ENCODE peak calls at places on chromosome 9, in four cellular contexts. E, P, T and N are unnamed samples.

GRCh38 chr9:13485068-13485596 is 205.6 kb upstream of the MPDZ start:
- DNase-seq in E (no peak), P (no peak), T (no peak), N (no peak)

GRCh38 chr9:76603448-76603895 is 144.5 kb downstream of the GCNT1 start:
- DNase-seq in E (no peak), P (no peak), T (no peak), N (no peak)

GRCh38 chr9:38374847-38375571 is 17.5 kb upstream of the ALDH1B1 start:
- DNase-seq in E (peak), P (no peak), T (no peak), N (no peak)

GRCh38 chr9:128552744-128553221 is 396 bp downstream of the SPTAN1 start:
- DNase-seq in E (no peak), P (no peak), T (peak), N (no peak)

GRCh38 chr9:28234899-28235277 is 661.6 kb upstream of the C9orf72 start:
- DNase-seq in E (no peak), P (peak), T (no peak), N (no peak)

GRCh38 chr9:88808019-88808656 is 183.1 kb upstream of the S1PR3 start:
- DNase-seq in E (no peak), P (no peak), T (no peak), N (no peak)

GRCh38 chr9:78866228-78867132 is 569.6 kb downstream of the PSAT1 start:
- DNase-seq in E (peak), P (no peak), T (no peak), N (peak)

GRCh38 chr9:89778100-89779085 is 173.6 kb downstream of the GADD45G start:
- DNase-seq in E (peak), P (no peak), T (no peak), N (no peak)

GRCh38 chr9:14347408-14348224 is 33.7 kb upstream of the NFIB start:
- DNase-seq in E (no peak), P (no peak), T (no peak), N (peak)

GRCh38 chr9:17611921-17612320 is 33.1 kb downstream of the SH3GL2 start:
- DNase-seq in E (no peak), P (no peak), T (no peak), N (no peak)

GRCh38 chr9:137694962-137695875 is 76.4 kb downstream of the EHMT1 start:
- DNase-seq in E (peak), P (peak), T (peak), N (peak)
- TF ChIP-seq KDM1A in E (no peak), P (no peak), T (no peak), N (no peak)

GRCh38 chr9:35104586-35104985 is 1.7 kb upstream of the STOML2 start:
- DNase-seq in E (no peak), P (no peak), T (no peak), N (no peak)
- TF ChIP-seq KDM1A in E (no peak), P (no peak), T (no peak), N (no peak)

DNA sequence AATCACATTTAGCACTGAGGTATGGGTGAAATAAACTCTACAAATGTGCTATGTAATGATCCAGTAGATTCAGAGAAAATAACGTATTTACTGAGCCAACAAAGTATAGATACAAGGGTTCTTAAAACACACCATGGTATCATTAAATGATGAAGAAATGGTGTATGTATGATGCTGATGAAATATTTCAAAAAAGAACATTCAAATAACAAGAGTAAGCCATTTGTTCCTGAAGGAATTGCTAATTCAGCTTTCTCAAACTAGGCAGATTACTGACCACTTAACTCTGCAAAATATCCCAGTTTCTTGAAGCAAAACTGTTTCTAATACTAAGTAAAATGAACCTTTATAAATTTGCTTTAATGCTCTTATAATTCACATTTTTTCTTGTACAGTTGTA is 97.6 kb upstream of the IFNE start:
- DNase-seq in E (no peak), P (no peak), T (no peak), N (no peak)
- TF ChIP-seq KDM1A in E (no peak), P (no peak), T (no peak), N (no peak)

DNA sequence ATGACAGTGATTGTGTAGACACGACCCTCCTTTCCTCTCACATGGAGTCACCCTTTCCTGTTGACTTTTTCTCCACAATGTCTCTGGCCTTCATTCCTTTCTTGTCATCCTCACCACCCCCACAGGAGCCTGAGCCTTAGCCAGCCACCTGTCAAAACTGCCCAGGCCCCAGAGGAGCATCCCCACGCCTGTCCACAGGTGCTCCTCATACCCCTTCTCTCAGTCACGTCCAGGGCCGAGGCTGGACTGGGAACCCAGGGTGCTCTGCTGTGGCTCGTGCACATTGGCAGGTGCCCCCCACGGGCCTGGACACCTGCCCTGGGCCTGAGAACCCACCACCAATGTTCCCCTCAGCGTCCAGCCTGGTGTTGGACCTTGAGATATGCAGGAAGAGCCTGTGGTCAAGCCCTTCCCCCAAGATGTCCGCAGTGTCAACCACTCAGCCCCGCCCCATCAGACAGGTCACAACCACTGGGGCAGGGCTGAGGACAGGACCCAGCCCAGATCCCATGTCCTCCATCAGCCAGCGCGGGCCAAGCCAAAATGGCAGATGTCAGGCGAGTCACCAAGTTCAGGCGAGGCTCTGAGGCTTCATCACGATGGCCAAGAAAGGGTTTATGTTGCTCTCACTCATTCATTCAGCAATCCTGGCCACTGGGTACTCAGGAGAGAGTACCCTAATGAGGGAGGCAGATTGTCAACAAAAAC is 65.8 kb upstream of the STXBP1 start:
- DNase-seq in E (peak), P (no peak), T (peak), N (no peak)
- TF ChIP-seq KDM1A in E (no peak), P (no peak), T (no peak), N (no peak)